ENCODE peak calls at places on chromosomes 11 and 22, in seven cellular contexts. One of them, this sample, is unnamed. For H3K4me1, the result is how much of the 10 kb centered on the place peaks cover.

GRCh38 chr11:133337905-133338536 is 194.3 kb downstream of the OPCML start:
- DNase-seq in A549: no peak
- DNase-seq in pancreas: no peak
- DNase-seq in psoas muscle: no peak
- DNase-seq in GM23338: peak
- DNase-seq in colonic mucosa: no peak
- DNase-seq in body of pancreas: no peak
- DNase-seq in this sample: peak

GRCh38 chr22:31715157-31715778 is 34.7 kb downstream of the PRR14L start:
- DNase-seq in GM23338: no peak
- DNase-seq in A549: no peak
- DNase-seq in colonic mucosa: no peak
- DNase-seq in pancreas: no peak
- DNase-seq in psoas muscle: no peak
- DNase-seq in body of pancreas: no peak
- DNase-seq in this sample: no peak

GRCh38 chr22:35521358-35522264 is 19.0 kb upstream of the RASD2 start:
- DNase-seq in pancreas: no peak
- DNase-seq in psoas muscle: no peak
- DNase-seq in body of pancreas: no peak
- DNase-seq in colonic mucosa: no peak
- DNase-seq in A549: no peak
- DNase-seq in GM23338: no peak
- DNase-seq in this sample: no peak

GRCh38 chr11:75388386-75389275 is 10.7 kb upstream of the RPS3 start:
- DNase-seq in pancreas: peak
- DNase-seq in GM23338: peak
- DNase-seq in A549: peak
- DNase-seq in colonic mucosa: peak
- DNase-seq in body of pancreas: peak
- DNase-seq in psoas muscle: peak
- DNase-seq in this sample: peak

GRCh38 chr11:59944761-59945160 is 6.5 kb downstream of the OOSP1 start:
- DNase-seq in psoas muscle: no peak
- DNase-seq in pancreas: no peak
- DNase-seq in colonic mucosa: no peak
- DNase-seq in body of pancreas: no peak
- DNase-seq in A549: no peak
- DNase-seq in GM23338: no peak
- DNase-seq in this sample: no peak

GRCh38 chr11:13261600-13262061 is 16.0 kb upstream of the BMAL1 start:
- DNase-seq in psoas muscle: no peak
- DNase-seq in body of pancreas: no peak
- DNase-seq in pancreas: no peak
- DNase-seq in GM23338: no peak
- DNase-seq in colonic mucosa: no peak
- DNase-seq in A549: peak
- DNase-seq in this sample: peak

GRCh38 chr22:39773976-39774539 is 119.5 kb downstream of the ENTHD1 start:
- DNase-seq in body of pancreas: no peak
- DNase-seq in GM23338: no peak
- DNase-seq in A549: no peak
- DNase-seq in colonic mucosa: peak
- DNase-seq in pancreas: no peak
- DNase-seq in psoas muscle: no peak
- DNase-seq in this sample: peak

GRCh38 chr22:31861226-31861840 is 83.0 kb upstream of the YWHAH start:
- DNase-seq in GM23338: no peak
- DNase-seq in pancreas: no peak
- DNase-seq in A549: no peak
- DNase-seq in colonic mucosa: no peak
- DNase-seq in psoas muscle: no peak
- DNase-seq in body of pancreas: no peak
- DNase-seq in this sample: no peak

GRCh38 chr11:71238941-71239340 is 13.4 kb downstream of the SHANK2 start:
- DNase-seq in pancreas: no peak
- DNase-seq in GM23338: no peak
- DNase-seq in body of pancreas: peak
- DNase-seq in colonic mucosa: no peak
- DNase-seq in A549: no peak
- DNase-seq in psoas muscle: no peak
- DNase-seq in this sample: no peak

GRCh38 chr22:19870153-19871022 is 15.7 kb upstream of the GNB1L start:
- DNase-seq in psoas muscle: peak
- DNase-seq in GM23338: no peak
- DNase-seq in colonic mucosa: peak
- DNase-seq in pancreas: no peak
- DNase-seq in body of pancreas: peak
- DNase-seq in A549: no peak
- DNase-seq in this sample: no peak

GRCh38 chr11:28303477-28304191 is 195.4 kb downstream of the METTL15 start:
- DNase-seq in pancreas: no peak
- DNase-seq in GM23338: no peak
- DNase-seq in body of pancreas: no peak
- DNase-seq in psoas muscle: no peak
- DNase-seq in A549: no peak
- DNase-seq in colonic mucosa: no peak
- DNase-seq in this sample: no peak

GRCh38 chr22:38163844-38164577 is 17.6 kb downstream of the PLA2G6 start:
- DNase-seq in pancreas: no peak
- DNase-seq in colonic mucosa: no peak
- DNase-seq in body of pancreas: no peak
- DNase-seq in GM23338: no peak
- DNase-seq in psoas muscle: no peak
- DNase-seq in A549: no peak
- DNase-seq in this sample: no peak

GRCh38 chr11:83367745-83368144 is 81.6 kb upstream of the CCDC90B start:
- DNase-seq in colonic mucosa: no peak
- DNase-seq in pancreas: no peak
- DNase-seq in psoas muscle: no peak
- DNase-seq in GM23338: peak
- DNase-seq in A549: no peak
- DNase-seq in body of pancreas: no peak
- DNase-seq in this sample: no peak

GRCh38 chr11:34585870-34586654 is 34.8 kb upstream of the EHF start:
- DNase-seq in psoas muscle: no peak
- DNase-seq in A549: peak
- DNase-seq in pancreas: no peak
- DNase-seq in GM23338: peak
- DNase-seq in body of pancreas: no peak
- DNase-seq in colonic mucosa: no peak
- DNase-seq in this sample: peak

GRCh38 chr11:10911907-10912306 is 54.1 kb upstream of the ZBED5 start:
- DNase-seq in psoas muscle: no peak
- DNase-seq in pancreas: no peak
- DNase-seq in colonic mucosa: no peak
- DNase-seq in body of pancreas: no peak
- DNase-seq in GM23338: peak
- DNase-seq in A549: no peak
- DNase-seq in this sample: no peak

DNA sequence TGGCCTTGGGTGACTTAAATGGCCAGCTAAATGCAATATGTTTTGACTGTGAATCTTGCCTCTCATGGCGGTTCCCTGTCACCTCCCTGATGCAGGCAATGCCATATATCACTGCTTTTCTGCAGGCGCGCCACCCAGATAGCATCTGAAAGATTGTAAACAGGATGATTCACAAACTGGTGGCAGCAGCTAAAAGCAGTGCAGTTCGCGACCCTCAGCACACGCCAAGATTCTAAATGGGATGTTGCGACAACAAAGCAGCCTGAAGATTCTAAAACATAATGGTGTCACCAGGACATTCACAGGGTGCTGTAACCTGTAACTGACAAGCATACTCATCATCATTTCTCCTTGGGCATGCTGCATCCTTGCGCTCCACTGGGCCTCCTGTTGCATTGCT is 440.4 kb upstream of the CADM1 start:
- DNase-seq in A549: no peak
- DNase-seq in body of pancreas: no peak
- DNase-seq in pancreas: no peak
- DNase-seq in GM23338: no peak
- DNase-seq in psoas muscle: no peak
- DNase-seq in colonic mucosa: no peak
- DNase-seq in this sample: no peak
- H3K4me3 ChIP-seq in A549: no peak
- H3K4me3 ChIP-seq in body of pancreas: no peak
- H3K4me3 ChIP-seq in pancreas: no peak
- H3K4me3 ChIP-seq in GM23338: no peak
- H3K4me3 ChIP-seq in psoas muscle: no peak
- H3K4me3 ChIP-seq in colonic mucosa: no peak
- H3K4me3 ChIP-seq in this sample: no peak

GRCh38 chr11:20249313-20249873 is 89.1 kb upstream of the DBX1 start:
- DNase-seq in pancreas: no peak
- DNase-seq in body of pancreas: no peak
- DNase-seq in colonic mucosa: no peak
- DNase-seq in psoas muscle: no peak
- DNase-seq in GM23338: no peak
- DNase-seq in A549: no peak
- DNase-seq in this sample: no peak

GRCh38 chr11:20248345-20248744 is 88.1 kb upstream of the DBX1 start:
- DNase-seq in psoas muscle: no peak
- DNase-seq in GM23338: no peak
- DNase-seq in body of pancreas: no peak
- DNase-seq in colonic mucosa: no peak
- DNase-seq in A549: no peak
- DNase-seq in pancreas: no peak
- DNase-seq in this sample: no peak

GRCh38 chr11:20250644-20251247 is 90.5 kb upstream of the DBX1 start:
- DNase-seq in colonic mucosa: no peak
- DNase-seq in pancreas: no peak
- DNase-seq in A549: no peak
- DNase-seq in body of pancreas: no peak
- DNase-seq in psoas muscle: no peak
- DNase-seq in GM23338: no peak
- DNase-seq in this sample: no peak

GRCh38 chr11:20243974-20244373 is 83.7 kb upstream of the DBX1 start:
- DNase-seq in pancreas: no peak
- DNase-seq in GM23338: no peak
- DNase-seq in body of pancreas: no peak
- DNase-seq in colonic mucosa: no peak
- DNase-seq in A549: no peak
- DNase-seq in psoas muscle: no peak
- DNase-seq in this sample: no peak

DNA sequence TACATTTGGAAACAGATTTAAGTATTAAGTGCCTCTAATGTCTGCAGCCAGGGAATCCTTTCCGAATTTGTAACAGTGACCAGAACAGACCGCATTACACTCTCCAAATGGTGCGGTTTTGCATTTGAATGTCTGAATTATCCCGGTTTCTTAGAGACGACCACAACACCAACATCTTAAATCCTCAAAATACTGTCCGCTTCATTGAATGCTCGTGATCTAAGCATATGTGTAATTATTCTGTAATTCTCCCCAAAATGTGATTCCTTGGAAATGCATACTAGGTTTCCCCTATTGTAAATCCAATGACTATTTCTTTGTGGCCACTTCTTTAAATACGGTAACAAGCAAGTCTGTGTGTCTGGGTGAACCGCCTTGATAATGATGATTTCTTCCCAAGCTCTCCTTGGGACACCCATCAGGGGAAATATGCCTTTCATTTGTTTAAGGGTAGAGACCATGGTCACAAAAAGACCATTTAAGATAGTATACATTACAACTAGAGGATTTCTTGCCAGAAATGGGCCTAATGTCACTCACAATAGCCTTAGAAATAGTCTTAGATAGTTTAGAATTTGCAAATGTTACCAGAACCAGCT is 87.4 kb upstream of the DBX1 start:
- DNase-seq in pancreas: no peak
- DNase-seq in psoas muscle: no peak
- DNase-seq in colonic mucosa: no peak
- DNase-seq in A549: no peak
- DNase-seq in GM23338: peak
- DNase-seq in body of pancreas: no peak
- DNase-seq in this sample: no peak
- H3K4me1 ChIP-seq in pancreas: under half
- H3K4me1 ChIP-seq in psoas muscle: under half
- H3K4me1 ChIP-seq in colonic mucosa: under half
- H3K4me1 ChIP-seq in A549: under half
- H3K4me1 ChIP-seq in GM23338: under half
- H3K4me1 ChIP-seq in body of pancreas: under half
- H3K4me1 ChIP-seq in this sample: under half

DNA sequence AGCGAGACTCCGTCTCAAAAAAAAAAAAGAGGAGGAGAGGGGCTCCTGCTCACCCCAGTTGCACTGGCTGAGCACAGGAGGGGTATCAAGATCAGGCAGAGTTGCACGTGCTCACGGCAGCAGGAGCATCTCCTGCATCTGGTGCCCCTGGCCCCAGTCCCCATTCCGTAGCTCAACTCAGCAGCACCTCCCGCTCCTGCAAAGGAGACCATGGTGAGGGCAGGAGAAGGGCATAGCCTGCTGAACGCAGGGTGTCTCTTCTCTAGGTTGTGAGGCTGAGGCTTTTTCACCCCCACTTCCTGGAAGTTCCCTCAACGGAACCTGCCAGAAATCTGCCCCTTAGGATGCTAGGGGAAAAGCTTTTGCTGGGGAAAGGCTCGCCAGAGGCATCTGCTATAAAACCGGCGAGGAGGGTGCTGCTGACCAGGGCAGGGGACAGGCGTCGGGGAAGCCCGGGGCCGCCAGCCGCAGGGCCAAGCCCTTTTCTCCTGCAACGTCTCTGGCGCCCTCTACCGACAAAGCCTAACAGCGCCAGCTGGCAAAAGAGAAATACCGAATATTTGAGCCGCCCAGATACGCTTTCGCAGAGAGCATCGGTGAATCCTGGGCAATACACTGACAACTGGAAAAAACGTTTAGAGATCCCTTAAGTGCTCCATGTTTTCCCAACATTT is 1.0 kb upstream of the PPP6R2 start:
- DNase-seq in body of pancreas: peak
- DNase-seq in A549: peak
- DNase-seq in GM23338: peak
- DNase-seq in colonic mucosa: peak
- DNase-seq in psoas muscle: peak
- DNase-seq in pancreas: peak
- DNase-seq in this sample: peak
- H3K4me3 ChIP-seq in body of pancreas: peak
- H3K4me3 ChIP-seq in A549: peak
- H3K4me3 ChIP-seq in GM23338: peak
- H3K4me3 ChIP-seq in colonic mucosa: peak
- H3K4me3 ChIP-seq in psoas muscle: peak
- H3K4me3 ChIP-seq in pancreas: peak
- H3K4me3 ChIP-seq in this sample: peak

DNA sequence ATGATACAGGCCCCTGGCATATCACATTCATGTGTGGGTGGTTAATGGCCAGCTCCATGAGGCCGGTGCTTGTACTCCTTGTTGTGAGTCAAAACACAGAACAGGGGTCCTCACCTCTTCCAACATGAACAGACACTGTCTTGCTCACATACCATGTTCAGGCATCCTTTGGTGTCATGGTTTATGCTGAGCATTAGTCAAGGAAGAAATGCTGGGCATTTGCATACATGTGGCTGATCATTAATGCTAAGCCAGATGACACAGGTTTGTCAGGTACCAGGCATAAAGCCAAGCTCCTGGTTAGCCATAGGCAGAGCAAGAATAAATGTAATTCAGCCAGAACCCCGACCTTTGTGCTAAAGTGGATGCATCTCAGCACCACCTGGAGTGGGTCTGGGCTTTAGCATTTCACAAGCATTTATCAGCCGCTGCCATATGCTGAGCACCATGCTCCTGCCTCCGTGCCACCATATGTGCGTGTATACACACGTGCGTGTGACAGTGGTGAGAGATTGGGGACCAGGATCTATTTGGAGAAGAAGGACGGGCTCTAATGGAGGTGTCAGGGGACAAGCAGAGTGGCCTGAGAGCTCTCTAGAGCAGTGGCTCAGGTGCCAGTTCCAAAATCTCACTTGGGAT is 55.0 kb downstream of the MICAL2 start:
- DNase-seq in colonic mucosa: no peak
- DNase-seq in A549: no peak
- DNase-seq in GM23338: no peak
- DNase-seq in body of pancreas: no peak
- DNase-seq in psoas muscle: no peak
- DNase-seq in pancreas: no peak
- DNase-seq in this sample: no peak
- H3K4me1 ChIP-seq in colonic mucosa: under half
- H3K4me1 ChIP-seq in A549: half or more
- H3K4me1 ChIP-seq in GM23338: under half
- H3K4me1 ChIP-seq in body of pancreas: under half
- H3K4me1 ChIP-seq in psoas muscle: under half
- H3K4me1 ChIP-seq in pancreas: under half
- H3K4me1 ChIP-seq in this sample: half or more